ENCODE peak calls at places on chromosomes 1 and 21, in seven cellular contexts. R, V, K, O, D, H and X are unnamed samples.

GRCh38 chr1:233025156-233025555 is 74.7 kb downstream of the NTPCR start:
- DNase-seq in R (peak; percentile 52), V (peak; percentile 77), D (peak; percentile 22), O (peak; percentile 36), H (peak; percentile 41), K (no peak), X (no peak)

GRCh38 chr1:224287714-224288113 is 42.3 kb downstream of the NVL start:
- DNase-seq in H (no peak), D (peak; percentile 4), R (no peak), K (no peak), V (no peak), O (no peak), X (no peak)

GRCh38 chr1:227174136-227174535 is 144.2 kb downstream of the CDC42BPA start:
- DNase-seq in H (peak; percentile 6), V (no peak), R (no peak), D (no peak), O (no peak), K (no peak), X (no peak)

GRCh38 chr1:11320153-11320936 is 47.3 kb downstream of the UBIAD1 start:
- DNase-seq in D (peak; percentile 61), H (no peak), V (no peak), O (no peak), R (no peak), K (no peak), X (no peak)

GRCh38 chr1:1000357-1001056 is 610 bp upstream of the HES4 start:
- DNase-seq in R (peak; percentile 90), K (peak; percentile 85), D (no peak), V (peak; percentile 79), O (peak; percentile 81), H (peak; percentile 91), X (no peak)

GRCh38 chr1:210739627-210740026 is 394.3 kb downstream of the KCNH1 start:
- DNase-seq in D (no peak), K (no peak), V (no peak), O (no peak), R (peak; percentile 4), H (no peak), X (no peak)

GRCh38 chr21:32007461-32007860 is 134.6 kb downstream of the HUNK start:
- DNase-seq in R (peak; percentile 29), H (no peak), K (no peak), D (no peak), V (peak; percentile 58), O (no peak), X (no peak)

GRCh38 chr1:77416692-77417450 is 135.1 kb downstream of the AK5 start:
- DNase-seq in V (no peak), D (peak; percentile 39), R (no peak), O (no peak), H (peak; percentile 33), K (no peak), X (no peak)

GRCh38 chr1:44348046-44348628 is 6.9 kb downstream of the ERI3 start:
- DNase-seq in V (no peak), H (no peak), D (no peak), O (no peak), R (no peak), K (no peak), X (no peak)

GRCh38 chr1:37391181-37391949 is 83.0 kb upstream of the ZC3H12A start:
- DNase-seq in R (no peak), D (no peak), H (peak; percentile 2), V (no peak), O (no peak), K (no peak), X (no peak)

GRCh38 chr1:153509729-153510354 is 25.9 kb downstream of the S100A6 start:
- DNase-seq in K (peak; percentile 78), O (no peak), R (peak; percentile 43), H (no peak), D (no peak), V (peak; percentile 73), X (peak; percentile 52)

GRCh38 chr1:41086921-41087320 is 65.4 kb upstream of the SLFNL1 start:
- DNase-seq in O (no peak), H (no peak), V (no peak), R (no peak), K (no peak), D (no peak), X (no peak)

GRCh38 chr1:108502138-108502537 is 52.0 kb downstream of the NBPF6 start:
- DNase-seq in V (no peak), D (no peak), H (no peak), K (no peak), O (no peak), R (no peak), X (no peak)

GRCh38 chr1:229119876-229120275 is 151.0 kb upstream of the RAB4A start:
- DNase-seq in K (no peak), O (no peak), H (no peak), V (no peak), R (peak; percentile 30), D (no peak), X (no peak)

GRCh38 chr1:162571696-162572095 is 10.2 kb downstream of the UAP1 start:
- DNase-seq in K (no peak), H (no peak), O (no peak), R (no peak), D (no peak), V (no peak), X (no peak)

GRCh38 chr1:44655609-44656008 is 18.7 kb downstream of the TMEM53 start:
- DNase-seq in K (no peak), H (peak; percentile 17), O (no peak), V (no peak), D (no peak), R (peak; percentile 25), X (no peak)

GRCh38 chr1:47703161-47703825 is 265.4 kb downstream of the FOXD2 start:
- DNase-seq in D (no peak), O (no peak), H (no peak), R (no peak), V (no peak), K (no peak), X (no peak)

GRCh38 chr1:212979340-212980122 is 29.2 kb downstream of the VASH2 start:
- DNase-seq in D (no peak), K (no peak), H (no peak), R (no peak), V (peak; percentile 23), O (no peak), X (no peak)

GRCh38 chr21:23853796-23854379 is 1753.4 kb downstream of the MRPL39 start:
- DNase-seq in O (no peak), V (no peak), R (no peak), K (no peak), H (peak; percentile 3), D (no peak), X (no peak)

DNA sequence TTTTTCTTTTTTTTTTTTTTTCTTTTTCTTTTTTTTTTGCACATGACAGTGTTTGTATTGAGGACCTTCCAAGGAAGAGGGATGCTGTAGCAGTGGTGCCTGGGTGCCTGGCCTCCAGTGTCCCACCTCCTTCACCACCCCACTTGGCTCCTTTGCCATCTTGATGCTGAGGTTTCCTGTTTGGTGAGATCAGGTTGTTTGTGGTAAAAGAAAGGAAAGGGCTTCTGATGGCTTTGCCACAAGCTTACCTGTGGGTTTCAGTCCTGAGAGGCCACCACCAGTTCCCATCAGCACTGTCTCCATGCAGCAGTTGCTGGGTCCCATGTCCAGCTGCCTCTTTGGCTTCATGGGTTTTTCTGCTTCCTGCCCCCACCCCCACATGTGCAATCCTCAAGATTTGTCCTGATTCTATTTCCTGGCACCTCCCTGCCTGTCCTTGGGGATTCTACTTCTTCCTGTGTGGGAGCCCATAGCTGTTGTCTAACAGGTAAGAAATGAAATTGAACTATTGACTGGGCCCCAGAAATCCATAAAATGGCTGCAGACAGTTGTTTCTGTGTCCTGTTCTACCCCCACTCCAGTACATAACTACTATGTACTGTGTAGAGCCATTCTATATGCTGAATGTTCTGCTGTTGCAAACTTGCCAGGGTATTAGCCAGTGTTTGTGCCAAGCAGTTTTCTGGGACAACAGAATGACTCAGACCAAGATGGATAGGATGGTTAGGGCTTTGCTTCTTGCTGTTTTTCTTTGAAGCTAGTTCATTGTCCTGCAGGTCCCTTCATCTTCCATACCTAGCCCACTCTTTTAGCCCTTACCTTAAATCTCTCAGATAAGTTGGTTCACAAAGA is 4.2 kb upstream of the CCDC28B start:
- DNase-seq in O (no peak), V (peak; percentile 78), K (no peak), D (no peak), H (no peak), R (no peak), X (no peak)
- H3K27ac ChIP-seq in O (no peak overlapping the region), V (no peak overlapping the region), K (no peak overlapping the region), D (no peak overlapping the region), H (no peak overlapping the region), R (no peak overlapping the region), X (no peak overlapping the region)

DNA sequence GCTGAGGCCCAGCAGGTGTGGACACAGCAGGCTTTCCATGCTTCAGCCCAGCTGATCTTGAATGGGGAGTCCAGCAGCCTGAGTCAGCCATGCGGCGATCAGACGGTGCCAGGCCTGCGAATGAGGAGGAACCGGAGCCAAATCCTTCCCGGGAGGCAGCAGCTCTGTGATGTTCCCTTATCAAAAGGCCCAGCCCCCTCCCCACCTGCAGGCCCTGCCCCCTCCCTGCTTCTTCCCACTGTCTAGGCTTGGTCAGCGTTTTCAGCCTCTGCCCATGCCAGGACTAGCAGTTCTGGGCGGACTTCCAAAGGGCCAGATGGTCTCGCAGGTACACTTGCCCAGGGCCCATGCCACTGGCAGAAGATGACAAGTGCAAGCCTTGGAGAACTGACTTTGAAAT is 253.8 kb downstream of the KAZN start:
- DNase-seq in R (no peak), O (no peak), H (no peak), K (no peak), V (no peak), D (no peak), X (no peak)
- H3K27ac ChIP-seq in R (no peak overlapping the region), O (no peak overlapping the region), H (no peak overlapping the region), K (no peak overlapping the region), V (no peak overlapping the region), D (no peak overlapping the region), X (no peak overlapping the region)

GRCh38 chr1:24654011-24654410 is 10.9 kb downstream of the SRRM1 start:
- DNase-seq in V (no peak), R (no peak), O (no peak), H (no peak), D (no peak), K (no peak), X (no peak)

GRCh38 chr1:24643362-24644346 is 552 bp downstream of the SRRM1 start:
- DNase-seq in V (peak; percentile 63), O (no peak), R (peak; percentile 24), H (no peak), D (no peak), K (peak; percentile 70), X (no peak)

GRCh38 chr1:24652382-24652781 is 9.3 kb downstream of the SRRM1 start:
- DNase-seq in R (no peak), V (no peak), D (no peak), O (no peak), H (no peak), K (no peak), X (no peak)

GRCh38 chr1:24648919-24649318 is 5.8 kb downstream of the SRRM1 start:
- DNase-seq in R (no peak), H (no peak), O (no peak), D (no peak), K (no peak), V (no peak), X (no peak)
- H3K27ac ChIP-seq in R (no peak overlapping the region), H (no peak overlapping the region), O (no peak overlapping the region), D (no peak overlapping the region), K (no peak overlapping the region), V (no peak overlapping the region), X (no peak overlapping the region)

DNA sequence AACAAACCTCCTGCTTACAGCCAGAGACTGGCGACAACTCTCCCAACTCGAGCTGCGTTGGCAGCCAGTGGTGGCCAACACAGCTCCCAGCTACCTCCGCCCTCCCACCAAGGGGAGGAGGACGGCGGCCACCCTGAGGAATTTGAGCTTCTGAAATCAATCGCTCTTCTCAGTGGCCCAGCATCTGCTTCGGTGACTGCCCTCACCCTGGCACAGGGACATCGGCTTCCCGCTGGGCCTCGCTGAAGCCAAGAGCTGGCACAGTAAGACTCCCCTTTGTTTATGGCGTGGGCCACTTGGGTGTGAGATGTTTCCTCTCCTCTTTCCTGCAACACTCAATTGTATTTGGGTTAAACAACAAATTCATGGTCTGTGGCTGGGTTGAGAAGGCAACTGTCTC is 136.2 kb downstream of the ZBTB18 start:
- DNase-seq in V (no peak), K (no peak), O (no peak), D (no peak), H (no peak), R (no peak), X (no peak)
- H3K27ac ChIP-seq in V (no peak overlapping the region), K (no peak overlapping the region), O (no peak overlapping the region), D (no peak overlapping the region), H (no peak overlapping the region), R (no peak overlapping the region), X (no peak overlapping the region)